ENCODE peak calls at places on chromosomes 16 and 17, in eight cellular contexts. W is fibroblast of lung, Z is kidney, N is astrocyte, T is neural progenitor cell, F is PC-3, U is IMR-90, Q is NT2/D1. E is an unnamed sample. For H3K4me1, the result is how much of the 10 kb centered on the place peaks cover.

GRCh38 chr16:59543641-59544040 is 809.5 kb upstream of the GOT2 start:
- DNase-seq in W (peak), Z (no peak), N (peak), T (no peak), F (peak), U (peak), Q (no peak), E (no peak)

GRCh38 chr17:75404223-75404738 is 1.2 kb downstream of the GRB2 start:
- DNase-seq in W (peak), Z (no peak), N (peak), T (peak), F (peak), U (peak), Q (peak), E (peak)

GRCh38 chr16:24036614-24037013 is 200.8 kb downstream of the PRKCB start:
- DNase-seq in W (peak), Z (no peak), N (peak), T (peak), F (peak), U (peak), Q (peak), E (peak)

GRCh38 chr17:80265205-80266068 is 4.8 kb downstream of the RNF213 start:
- DNase-seq in W (no peak), Z (no peak), N (peak), T (no peak), F (no peak), U (no peak), Q (no peak), E (peak)

GRCh38 chr16:67666538-67667433 is at the start of the genes C16orf86 and ENKD1:
- DNase-seq in W (peak), Z (peak), N (peak), T (peak), F (peak), U (peak), Q (no peak), E (peak)

GRCh38 chr16:65667013-65667578 is 545.2 kb upstream of the CDH11 start:
- DNase-seq in W (peak), Z (no peak), N (peak), T (peak), F (peak), U (peak), Q (peak), E (peak)

GRCh38 chr17:35313875-35314409 is 59.5 kb downstream of the SLFN11 start:
- DNase-seq in W (no peak), Z (peak), N (no peak), T (no peak), F (no peak), U (no peak), Q (no peak), E (no peak)

GRCh38 chr16:35011-35775 is 18.2 kb downstream of the POLR3K start:
- DNase-seq in W (no peak), Z (no peak), N (no peak), T (no peak), F (no peak), U (no peak), Q (no peak), E (no peak)

GRCh38 chr17:29158515-29159275 is 21.5 kb downstream of the MYO18A start:
- DNase-seq in W (peak), Z (peak), N (peak), T (no peak), F (no peak), U (peak), Q (no peak), E (peak)

GRCh38 chr16:2985893-2986355 is 5.7 kb upstream of the PKMYT1 start:
- DNase-seq in W (no peak), Z (no peak), N (no peak), T (no peak), F (no peak), U (no peak), Q (no peak), E (peak)

GRCh38 chr16:23518435-23518891 is 8.2 kb upstream of the GGA2 start:
- DNase-seq in W (peak), Z (no peak), N (no peak), T (no peak), F (peak), U (peak), Q (no peak), E (no peak)

GRCh38 chr16:12600536-12601256 is 203.0 kb downstream of the CPPED1 start:
- DNase-seq in W (no peak), Z (no peak), N (no peak), T (no peak), F (no peak), U (no peak), Q (no peak), E (peak)

GRCh38 chr16:82061861-82062525 is 26.9 kb downstream of the HSD17B2 start:
- DNase-seq in W (peak), Z (no peak), N (no peak), T (peak), F (peak), U (peak), Q (no peak), E (no peak)

GRCh38 chr17:32523017-32523680 is 36.4 kb downstream of the CDK5R1 start:
- DNase-seq in W (no peak), Z (no peak), N (no peak), T (no peak), F (no peak), U (no peak), Q (no peak), E (peak)

GRCh38 chr16:53829186-53829747 is 125.3 kb downstream of the FTO start:
- DNase-seq in W (peak), Z (no peak), N (peak), T (no peak), F (peak), U (peak), Q (no peak), E (no peak)

GRCh38 chr17:80964231-80964856 is 27.3 kb upstream of the CHMP6 start:
- DNase-seq in W (no peak), Z (no peak), N (no peak), T (peak), F (no peak), U (no peak), Q (no peak), E (no peak)

GRCh38 chr16:15498427-15499175 is 64.2 kb downstream of the BMERB1 start:
- DNase-seq in W (peak), Z (no peak), N (peak), T (peak), F (peak), U (peak), Q (no peak), E (no peak)

GRCh38 chr16:50845296-50845695 is 103.4 kb downstream of the CYLD start:
- DNase-seq in W (no peak), Z (no peak), N (no peak), T (no peak), F (no peak), U (no peak), Q (no peak), E (no peak)

GRCh38 chr16:50711862-50712567 is 18.6 kb downstream of the NOD2 start:
- DNase-seq in W (no peak), Z (no peak), N (no peak), T (no peak), F (no peak), U (no peak), Q (no peak), E (no peak)

GRCh38 chr16:87115646-87116045 is 201.5 kb downstream of the C16orf95 start:
- DNase-seq in W (no peak), Z (no peak), N (no peak), T (no peak), F (peak), U (no peak), Q (no peak), E (no peak)

GRCh38 chr17:10172241-10172741 is 26.1 kb downstream of the GAS7 start:
- DNase-seq in W (peak), Z (no peak), N (no peak), T (no peak), F (no peak), U (peak), Q (no peak), E (no peak)

GRCh38 chr17:31508310-31509094 is 117.0 kb downstream of the RAB11FIP4 start:
- DNase-seq in W (no peak), Z (peak), N (no peak), T (peak), F (no peak), U (peak), Q (no peak), E (peak)

GRCh38 chr17:45277992-45278391 is 16.1 kb upstream of the SPATA32 start:
- DNase-seq in W (peak), Z (peak), N (peak), T (no peak), F (no peak), U (peak), Q (no peak), E (peak)

GRCh38 chr17:38332735-38333134 is 11.0 kb downstream of the GPR179 start:
- DNase-seq in W (no peak), Z (peak), N (no peak), T (no peak), F (no peak), U (no peak), Q (no peak), E (no peak)

GRCh38 chr17:27586203-27586701 is 44.7 kb upstream of the LGALS9 start:
- DNase-seq in W (no peak), Z (no peak), N (peak), T (no peak), F (no peak), U (peak), Q (no peak), E (peak)

GRCh38 chr16:16051132-16051531 is 101.7 kb downstream of the ABCC1 start:
- DNase-seq in W (no peak), Z (no peak), N (no peak), T (no peak), F (no peak), U (no peak), Q (no peak), E (no peak)

GRCh38 chr17:9285602-9286001 is 264.3 kb downstream of the NTN1 start:
- DNase-seq in W (no peak), Z (no peak), N (no peak), T (no peak), F (no peak), U (no peak), Q (no peak), E (no peak)

GRCh38 chr16:57889522-57889921 is 81.4 kb downstream of the CNGB1 start:
- DNase-seq in W (no peak), Z (no peak), N (no peak), T (no peak), F (no peak), U (no peak), Q (no peak), E (no peak)

GRCh38 chr16:51922476-51922875 is 624.5 kb downstream of the TOX3 start:
- DNase-seq in W (no peak), Z (no peak), N (no peak), T (no peak), F (no peak), U (no peak), Q (no peak), E (no peak)

GRCh38 chr16:24771779-24772157 is 42.3 kb downstream of the TNRC6A start:
- DNase-seq in W (peak), Z (no peak), N (no peak), T (no peak), F (peak), U (peak), Q (no peak), E (no peak)

GRCh38 chr17:74780443-74781238 is 4.5 kb upstream of the NAT9 start:
- DNase-seq in W (peak), Z (no peak), N (no peak), T (peak), F (peak), U (no peak), Q (peak), E (peak)

GRCh38 chr16:1700246-1700645 is 5.7 kb upstream of the MAPK8IP3 start:
- DNase-seq in W (no peak), Z (no peak), N (no peak), T (no peak), F (no peak), U (no peak), Q (no peak), E (no peak)
- H3K9ac ChIP-seq in W (no peak), Z (no peak), N (no peak), T (no peak), F (no peak), U (no peak), Q (no peak), E (no peak)

GRCh38 chr17:82035488-82035887 is 2.0 kb downstream of the DCXR start:
- DNase-seq in W (no peak), Z (no peak), N (no peak), T (no peak), F (no peak), U (no peak), Q (no peak), E (no peak)

GRCh38 chr17:82037113-82037888 is at the start of gene DCXR:
- DNase-seq in W (peak), Z (peak), N (peak), T (peak), F (peak), U (peak), Q (peak), E (peak)

GRCh38 chr17:82034371-82035011 is 3.0 kb downstream of the DCXR start:
- DNase-seq in W (no peak), Z (no peak), N (no peak), T (peak), F (no peak), U (no peak), Q (no peak), E (peak)

GRCh38 chr17:82036634-82037112 is 824 bp downstream of the DCXR start:
- DNase-seq in W (no peak), Z (no peak), N (no peak), T (no peak), F (no peak), U (no peak), Q (no peak), E (no peak)

DNA sequence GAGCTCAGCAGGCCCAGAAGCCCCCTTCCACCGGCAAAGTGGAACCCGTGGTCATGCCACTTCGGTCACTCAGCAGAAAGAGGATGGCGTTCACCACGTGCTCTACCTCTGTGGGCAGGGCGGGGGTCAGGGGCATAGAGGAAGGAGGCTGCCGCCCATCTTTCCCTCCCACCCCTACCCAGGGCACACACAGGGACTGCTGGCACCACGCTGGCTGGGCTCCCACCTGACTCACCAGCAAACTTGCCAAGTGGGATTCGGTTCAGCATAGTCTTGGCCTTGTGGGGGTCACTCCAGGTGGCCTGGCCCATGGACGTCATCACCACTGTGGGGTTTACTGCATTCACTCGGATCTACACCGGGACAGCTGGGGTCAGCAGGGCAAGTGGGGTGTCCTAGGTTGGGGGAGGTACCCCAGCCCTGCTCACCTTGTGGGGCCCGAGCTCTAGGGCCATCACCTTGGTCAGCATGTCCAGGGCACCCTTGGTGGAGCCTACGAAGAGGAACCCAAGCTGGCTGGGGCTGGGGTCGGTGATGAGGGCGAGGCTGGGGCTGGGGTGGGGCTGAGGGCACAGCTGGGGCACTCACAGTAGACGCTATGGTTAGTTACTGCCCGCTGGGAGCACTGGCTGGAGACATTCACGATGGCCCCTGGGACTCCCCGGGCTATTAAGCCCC is 1.4 kb downstream of the DCXR start:
- DNase-seq in W (no peak), Z (no peak), N (no peak), T (no peak), F (peak), U (no peak), Q (no peak), E (no peak)
- H3K4me3 ChIP-seq in W (peak), Z (peak), N (peak), T (peak), F (peak), U (no peak), Q (peak), E (peak)

DNA sequence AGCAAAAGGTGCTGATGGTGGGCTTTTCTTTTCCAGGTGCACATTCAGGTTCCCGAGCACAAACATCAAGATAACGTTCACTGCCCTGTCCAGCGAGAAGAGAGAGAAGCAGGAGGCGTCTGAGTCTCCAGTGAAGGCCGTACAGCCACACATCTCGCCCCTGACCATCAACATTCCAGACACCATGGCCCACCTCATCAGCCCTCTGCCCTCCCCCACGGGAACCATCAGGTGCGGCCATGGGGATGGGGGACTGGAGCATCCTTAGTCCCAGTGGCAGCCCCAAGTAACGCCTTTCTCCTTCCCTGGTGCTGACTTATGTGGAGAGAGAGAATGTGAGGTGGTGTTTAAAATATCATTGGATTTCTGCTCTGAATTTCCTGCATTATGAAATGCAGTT is 43.8 kb downstream of the FOXK2 start:
- DNase-seq in W (no peak), Z (no peak), N (no peak), T (no peak), F (no peak), U (no peak), Q (no peak), E (no peak)
- H3K4me1 ChIP-seq in W (under half), Z (under half), N (under half), T (under half), F (under half), U (under half), Q (under half), E (under half)

GRCh38 chr17:57517519-57518342 is 227.4 kb downstream of the CCDC182 start:
- DNase-seq in W (no peak), Z (no peak), N (no peak), T (no peak), F (no peak), U (no peak), Q (no peak), E (no peak)
- H3K9ac ChIP-seq in W (no peak), Z (no peak), N (no peak), T (no peak), F (no peak), U (no peak), Q (peak), E (no peak)

GRCh38 chr17:7582401-7583252 is 1.0 kb upstream of the MPDU1 start:
- DNase-seq in W (no peak), Z (peak), N (no peak), T (no peak), F (no peak), U (no peak), Q (no peak), E (peak)

GRCh38 chr17:7579001-7579838 is at the start of gene CD68:
- DNase-seq in W (peak), Z (peak), N (peak), T (no peak), F (peak), U (peak), Q (no peak), E (peak)

GRCh38 chr17:7580631-7581554 is 1.5 kb downstream of the CD68 start:
- DNase-seq in W (no peak), Z (peak), N (no peak), T (no peak), F (no peak), U (no peak), Q (no peak), E (peak)

GRCh38 chr17:7577327-7578199 is 1.9 kb upstream of the CD68 start:
- DNase-seq in W (no peak), Z (peak), N (no peak), T (no peak), F (no peak), U (no peak), Q (no peak), E (peak)

DNA sequence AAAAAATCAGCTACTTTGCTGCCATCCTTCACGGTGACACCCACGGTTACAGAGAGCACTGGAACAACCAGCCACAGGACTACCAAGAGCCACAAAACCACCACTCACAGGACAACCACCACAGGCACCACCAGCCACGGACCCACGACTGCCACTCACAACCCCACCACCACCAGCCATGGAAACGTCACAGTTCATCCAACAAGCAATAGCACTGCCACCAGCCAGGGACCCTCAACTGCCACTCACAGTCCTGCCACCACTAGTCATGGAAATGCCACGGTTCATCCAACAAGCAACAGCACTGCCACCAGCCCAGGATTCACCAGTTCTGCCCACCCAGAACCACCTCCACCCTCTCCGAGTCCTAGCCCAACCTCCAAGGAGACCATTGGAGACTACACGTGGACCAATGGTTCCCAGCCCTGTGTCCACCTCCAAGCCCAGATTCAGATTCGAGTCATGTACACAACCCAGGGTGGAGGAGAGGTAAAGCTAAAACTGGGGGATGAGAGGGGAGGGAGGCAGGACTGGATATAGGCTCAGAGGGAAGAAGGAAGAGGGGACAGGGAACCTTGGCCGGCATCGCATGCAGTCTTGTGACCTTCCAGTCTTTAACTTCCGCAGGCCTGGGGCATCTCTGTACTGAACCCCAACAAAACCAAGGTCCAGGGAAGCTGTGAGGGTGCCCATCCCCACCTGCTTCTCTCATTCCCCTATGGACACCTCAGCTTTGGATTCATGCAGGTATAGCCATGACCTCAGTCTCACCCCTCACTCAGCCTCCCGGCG is 597 bp downstream of the CD68 start:
- DNase-seq in W (no peak), Z (peak), N (no peak), T (no peak), F (no peak), U (no peak), Q (no peak), E (no peak)
- H3K4me3 ChIP-seq in W (no peak), Z (peak), N (no peak), T (no peak), F (peak), U (peak), Q (no peak), E (no peak)

GRCh38 chr17:7233701-7234099 is 617 bp downstream of the DVL2 start:
- DNase-seq in W (peak), Z (no peak), N (peak), T (no peak), F (no peak), U (no peak), Q (no peak), E (no peak)
- H3K4me1 ChIP-seq in W (under half), Z (under half), N (under half), T (under half), F (under half), U (under half), Q (under half), E (under half)

DNA sequence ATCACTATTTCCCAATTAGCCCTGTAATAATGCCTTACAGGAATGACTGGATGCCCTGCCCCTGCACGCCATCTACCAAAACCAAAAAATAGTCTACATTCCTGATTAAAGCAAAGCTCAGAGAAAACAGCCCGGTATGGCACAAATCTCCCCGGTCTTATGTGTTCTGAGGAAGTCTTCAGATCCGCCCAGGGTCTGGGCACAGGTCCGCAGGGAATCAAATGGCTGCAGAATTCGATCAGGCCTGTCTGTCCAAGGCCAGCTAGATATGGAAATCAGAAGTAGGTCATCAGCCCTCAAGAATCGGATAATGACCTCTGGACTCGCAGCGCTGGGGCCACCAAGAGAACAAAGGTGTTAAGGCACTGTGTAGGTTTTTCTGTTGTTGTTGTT is 171.0 kb downstream of the ZFHX3 start:
- DNase-seq in W (no peak), Z (no peak), N (peak), T (no peak), F (no peak), U (no peak), Q (no peak), E (no peak)
- H3K9ac ChIP-seq in W (no peak), Z (no peak), N (peak), T (no peak), F (peak), U (no peak), Q (no peak), E (no peak)

GRCh38 chr16:83967838-83968482 is at the start of gene NECAB2:
- DNase-seq in W (no peak), Z (peak), N (no peak), T (peak), F (peak), U (peak), Q (no peak), E (peak)
- H3K4me3 ChIP-seq in W (no peak), Z (no peak), N (no peak), T (peak), F (no peak), U (peak), Q (peak), E (no peak)

GRCh38 chr16:70743791-70744190 is 57.2 kb downstream of the VAC14 start:
- DNase-seq in W (no peak), Z (no peak), N (no peak), T (no peak), F (no peak), U (no peak), Q (no peak), E (no peak)
- H3K4me1 ChIP-seq in W (half or more), Z (under half), N (under half), T (under half), F (under half), U (under half), Q (under half), E (under half)

E was measured in endodermal cell.